ENCODE peak calls at places on chromosome 1, in four cellular contexts. One of them, this sample, is unnamed.

GRCh38 chr1:33147997-33148314 is 33.9 kb downstream of the TRIM62 start:
- DNase-seq in activated naive CD4-positive, alpha-beta T cell treated with anti-CD3 and anti-CD28 coated beads, Interleukin-2, amount 10 ng/mL, durations not matched to agents 7 days and 5 days: peak
- DNase-seq in lower lobe of right lung: no peak
- DNase-seq in keratinocyte: no peak
- DNase-seq in this sample: peak

GRCh38 chr1:228349701-228350171 is 56.9 kb downstream of the TRIM11 start:
- DNase-seq in lower lobe of right lung: peak
- DNase-seq in activated naive CD4-positive, alpha-beta T cell treated with anti-CD3 and anti-CD28 coated beads, Interleukin-2, amount 10 ng/mL, durations not matched to agents 7 days and 5 days: no peak
- DNase-seq in keratinocyte: no peak
- DNase-seq in this sample: no peak

GRCh38 chr1:75345538-75346292 is 211.5 kb downstream of the LHX8 start:
- DNase-seq in activated naive CD4-positive, alpha-beta T cell treated with anti-CD3 and anti-CD28 coated beads, Interleukin-2, amount 10 ng/mL, durations not matched to agents 7 days and 5 days: no peak
- DNase-seq in keratinocyte: no peak
- DNase-seq in lower lobe of right lung: no peak
- DNase-seq in this sample: no peak

GRCh38 chr1:25979210-25979609 is 18.7 kb downstream of the PAFAH2 start:
- DNase-seq in keratinocyte: no peak
- DNase-seq in activated naive CD4-positive, alpha-beta T cell treated with anti-CD3 and anti-CD28 coated beads, Interleukin-2, amount 10 ng/mL, durations not matched to agents 7 days and 5 days: no peak
- DNase-seq in lower lobe of right lung: no peak
- DNase-seq in this sample: no peak

GRCh38 chr1:209398330-209398991 is 185.1 kb upstream of the CAMK1G start:
- DNase-seq in keratinocyte: peak
- DNase-seq in lower lobe of right lung: no peak
- DNase-seq in activated naive CD4-positive, alpha-beta T cell treated with anti-CD3 and anti-CD28 coated beads, Interleukin-2, amount 10 ng/mL, durations not matched to agents 7 days and 5 days: no peak
- DNase-seq in this sample: no peak

GRCh38 chr1:26852701-26853100 is 10.2 kb upstream of the SFN start:
- DNase-seq in activated naive CD4-positive, alpha-beta T cell treated with anti-CD3 and anti-CD28 coated beads, Interleukin-2, amount 10 ng/mL, durations not matched to agents 7 days and 5 days: no peak
- DNase-seq in lower lobe of right lung: no peak
- DNase-seq in keratinocyte: no peak
- DNase-seq in this sample: no peak

GRCh38 chr1:205440476-205441317 is 15.1 kb downstream of the BLACAT1 start:
- DNase-seq in keratinocyte: peak
- DNase-seq in activated naive CD4-positive, alpha-beta T cell treated with anti-CD3 and anti-CD28 coated beads, Interleukin-2, amount 10 ng/mL, durations not matched to agents 7 days and 5 days: peak
- DNase-seq in lower lobe of right lung: peak
- DNase-seq in this sample: peak

GRCh38 chr1:202117898-202118371 is 4.8 kb upstream of the GPR37L1 start:
- DNase-seq in activated naive CD4-positive, alpha-beta T cell treated with anti-CD3 and anti-CD28 coated beads, Interleukin-2, amount 10 ng/mL, durations not matched to agents 7 days and 5 days: no peak
- DNase-seq in lower lobe of right lung: no peak
- DNase-seq in keratinocyte: no peak
- DNase-seq in this sample: no peak

GRCh38 chr1:95069711-95070093 is 3.0 kb downstream of the ALG14 start:
- DNase-seq in keratinocyte: no peak
- DNase-seq in lower lobe of right lung: no peak
- DNase-seq in activated naive CD4-positive, alpha-beta T cell treated with anti-CD3 and anti-CD28 coated beads, Interleukin-2, amount 10 ng/mL, durations not matched to agents 7 days and 5 days: no peak
- DNase-seq in this sample: no peak

GRCh38 chr1:12294076-12294475 is 64.2 kb downstream of the VPS13D start:
- DNase-seq in keratinocyte: no peak
- DNase-seq in lower lobe of right lung: no peak
- DNase-seq in activated naive CD4-positive, alpha-beta T cell treated with anti-CD3 and anti-CD28 coated beads, Interleukin-2, amount 10 ng/mL, durations not matched to agents 7 days and 5 days: no peak
- DNase-seq in this sample: no peak

GRCh38 chr1:12485231-12486172 is 132.5 kb downstream of the DHRS3 start:
- DNase-seq in activated naive CD4-positive, alpha-beta T cell treated with anti-CD3 and anti-CD28 coated beads, Interleukin-2, amount 10 ng/mL, durations not matched to agents 7 days and 5 days: no peak
- DNase-seq in keratinocyte: no peak
- DNase-seq in lower lobe of right lung: no peak
- DNase-seq in this sample: no peak

GRCh38 chr1:111227875-111228747 is 598 bp downstream of the CHI3L2 start:
- DNase-seq in lower lobe of right lung: no peak
- DNase-seq in activated naive CD4-positive, alpha-beta T cell treated with anti-CD3 and anti-CD28 coated beads, Interleukin-2, amount 10 ng/mL, durations not matched to agents 7 days and 5 days: no peak
- DNase-seq in keratinocyte: no peak
- DNase-seq in this sample: no peak

GRCh38 chr1:185559684-185560310 is 174.4 kb upstream of the HMCN1 start:
- DNase-seq in keratinocyte: no peak
- DNase-seq in activated naive CD4-positive, alpha-beta T cell treated with anti-CD3 and anti-CD28 coated beads, Interleukin-2, amount 10 ng/mL, durations not matched to agents 7 days and 5 days: peak
- DNase-seq in lower lobe of right lung: peak
- DNase-seq in this sample: peak

GRCh38 chr1:231590453-231591198 is 36.0 kb upstream of the DISC1 start:
- DNase-seq in keratinocyte: no peak
- DNase-seq in lower lobe of right lung: no peak
- DNase-seq in activated naive CD4-positive, alpha-beta T cell treated with anti-CD3 and anti-CD28 coated beads, Interleukin-2, amount 10 ng/mL, durations not matched to agents 7 days and 5 days: peak
- DNase-seq in this sample: peak

GRCh38 chr1:115679141-115679611 is 37.4 kb downstream of the VANGL1 start:
- DNase-seq in activated naive CD4-positive, alpha-beta T cell treated with anti-CD3 and anti-CD28 coated beads, Interleukin-2, amount 10 ng/mL, durations not matched to agents 7 days and 5 days: no peak
- DNase-seq in lower lobe of right lung: no peak
- DNase-seq in keratinocyte: no peak
- DNase-seq in this sample: no peak

GRCh38 chr1:57163332-57163731 is 197.5 kb upstream of the C8B start:
- DNase-seq in activated naive CD4-positive, alpha-beta T cell treated with anti-CD3 and anti-CD28 coated beads, Interleukin-2, amount 10 ng/mL, durations not matched to agents 7 days and 5 days: no peak
- DNase-seq in lower lobe of right lung: no peak
- DNase-seq in keratinocyte: no peak
- DNase-seq in this sample: no peak

GRCh38 chr1:33153650-33154049 is 28.2 kb downstream of the TRIM62 start:
- DNase-seq in activated naive CD4-positive, alpha-beta T cell treated with anti-CD3 and anti-CD28 coated beads, Interleukin-2, amount 10 ng/mL, durations not matched to agents 7 days and 5 days: no peak
- DNase-seq in lower lobe of right lung: no peak
- DNase-seq in keratinocyte: no peak
- DNase-seq in this sample: no peak

GRCh38 chr1:238951809-238952208 is 434.6 kb upstream of the CHRM3 start:
- DNase-seq in activated naive CD4-positive, alpha-beta T cell treated with anti-CD3 and anti-CD28 coated beads, Interleukin-2, amount 10 ng/mL, durations not matched to agents 7 days and 5 days: no peak
- DNase-seq in keratinocyte: peak
- DNase-seq in lower lobe of right lung: no peak
- DNase-seq in this sample: no peak

GRCh38 chr1:45103534-45103933 is 91.5 kb downstream of the UROD start:
- DNase-seq in keratinocyte: no peak
- DNase-seq in activated naive CD4-positive, alpha-beta T cell treated with anti-CD3 and anti-CD28 coated beads, Interleukin-2, amount 10 ng/mL, durations not matched to agents 7 days and 5 days: no peak
- DNase-seq in lower lobe of right lung: no peak
- DNase-seq in this sample: no peak

GRCh38 chr1:54976747-54977146 is 3.7 kb upstream of the TMEM61 start:
- DNase-seq in activated naive CD4-positive, alpha-beta T cell treated with anti-CD3 and anti-CD28 coated beads, Interleukin-2, amount 10 ng/mL, durations not matched to agents 7 days and 5 days: no peak
- DNase-seq in keratinocyte: no peak
- DNase-seq in lower lobe of right lung: no peak
- DNase-seq in this sample: no peak

GRCh38 chr1:22444856-22445255 is 6.8 kb upstream of the ZBTB40 start:
- DNase-seq in keratinocyte: no peak
- DNase-seq in activated naive CD4-positive, alpha-beta T cell treated with anti-CD3 and anti-CD28 coated beads, Interleukin-2, amount 10 ng/mL, durations not matched to agents 7 days and 5 days: no peak
- DNase-seq in lower lobe of right lung: no peak
- DNase-seq in this sample: no peak

GRCh38 chr1:206430031-206430983 is 40.0 kb upstream of the IKBKE start:
- DNase-seq in activated naive CD4-positive, alpha-beta T cell treated with anti-CD3 and anti-CD28 coated beads, Interleukin-2, amount 10 ng/mL, durations not matched to agents 7 days and 5 days: no peak
- DNase-seq in lower lobe of right lung: no peak
- DNase-seq in keratinocyte: no peak
- DNase-seq in this sample: peak

GRCh38 chr1:220544901-220545303 is 17.0 kb downstream of the MARK1 start:
- DNase-seq in keratinocyte: no peak
- DNase-seq in lower lobe of right lung: no peak
- DNase-seq in activated naive CD4-positive, alpha-beta T cell treated with anti-CD3 and anti-CD28 coated beads, Interleukin-2, amount 10 ng/mL, durations not matched to agents 7 days and 5 days: no peak
- DNase-seq in this sample: no peak

GRCh38 chr1:27403065-27403726 is 10.8 kb downstream of the GPR3 start:
- DNase-seq in keratinocyte: no peak
- DNase-seq in lower lobe of right lung: no peak
- DNase-seq in activated naive CD4-positive, alpha-beta T cell treated with anti-CD3 and anti-CD28 coated beads, Interleukin-2, amount 10 ng/mL, durations not matched to agents 7 days and 5 days: no peak
- DNase-seq in this sample: no peak

GRCh38 chr1:33099290-33100118 is 18.6 kb downstream of the AZIN2 start:
- DNase-seq in lower lobe of right lung: peak
- DNase-seq in activated naive CD4-positive, alpha-beta T cell treated with anti-CD3 and anti-CD28 coated beads, Interleukin-2, amount 10 ng/mL, durations not matched to agents 7 days and 5 days: peak
- DNase-seq in keratinocyte: peak
- DNase-seq in this sample: peak

GRCh38 chr1:228006034-228006792 is 585 bp upstream of the WNT3A start:
- DNase-seq in keratinocyte: no peak
- DNase-seq in activated naive CD4-positive, alpha-beta T cell treated with anti-CD3 and anti-CD28 coated beads, Interleukin-2, amount 10 ng/mL, durations not matched to agents 7 days and 5 days: no peak
- DNase-seq in lower lobe of right lung: no peak
- DNase-seq in this sample: peak

GRCh38 chr1:38000529-38001453 is 4.5 kb downstream of the FHL3 start:
- DNase-seq in lower lobe of right lung: no peak
- DNase-seq in keratinocyte: no peak
- DNase-seq in activated naive CD4-positive, alpha-beta T cell treated with anti-CD3 and anti-CD28 coated beads, Interleukin-2, amount 10 ng/mL, durations not matched to agents 7 days and 5 days: no peak
- DNase-seq in this sample: no peak

GRCh38 chr1:239587066-239587465 is 200.7 kb downstream of the CHRM3 start:
- DNase-seq in keratinocyte: no peak
- DNase-seq in activated naive CD4-positive, alpha-beta T cell treated with anti-CD3 and anti-CD28 coated beads, Interleukin-2, amount 10 ng/mL, durations not matched to agents 7 days and 5 days: peak
- DNase-seq in lower lobe of right lung: no peak
- DNase-seq in this sample: peak

GRCh38 chr1:1894354-1895049 is 3.6 kb upstream of the GNB1 start:
- DNase-seq in lower lobe of right lung: no peak
- DNase-seq in activated naive CD4-positive, alpha-beta T cell treated with anti-CD3 and anti-CD28 coated beads, Interleukin-2, amount 10 ng/mL, durations not matched to agents 7 days and 5 days: peak
- DNase-seq in keratinocyte: no peak
- DNase-seq in this sample: no peak

GRCh38 chr1:47192458-47193384 is 2.9 kb upstream of the PDZK1IP1 start:
- DNase-seq in activated naive CD4-positive, alpha-beta T cell treated with anti-CD3 and anti-CD28 coated beads, Interleukin-2, amount 10 ng/mL, durations not matched to agents 7 days and 5 days: peak
- DNase-seq in lower lobe of right lung: peak
- DNase-seq in keratinocyte: no peak
- DNase-seq in this sample: peak

GRCh38 chr1:71053146-71053545 is 5.5 kb upstream of the PTGER3 start:
- DNase-seq in keratinocyte: no peak
- DNase-seq in activated naive CD4-positive, alpha-beta T cell treated with anti-CD3 and anti-CD28 coated beads, Interleukin-2, amount 10 ng/mL, durations not matched to agents 7 days and 5 days: no peak
- DNase-seq in lower lobe of right lung: no peak
- DNase-seq in this sample: no peak

GRCh38 chr1:33624991-33625870 is 152.8 kb downstream of the ZSCAN20 start:
- DNase-seq in activated naive CD4-positive, alpha-beta T cell treated with anti-CD3 and anti-CD28 coated beads, Interleukin-2, amount 10 ng/mL, durations not matched to agents 7 days and 5 days: peak
- DNase-seq in keratinocyte: no peak
- DNase-seq in lower lobe of right lung: no peak
- DNase-seq in this sample: peak